ENCODE peak calls at places on chromosomes 13 and 19, in nine cellular contexts. I is activated T-cell treated with anti-CD3 and anti-CD28 coated beads, Interleukin-2, amount 50 U/mL, for 1 hour; T is H9; Z is mesenchymal stem cell; V is progenitor cell of endocrine pancreas; M is aorta; W is lower lobe of right lung; E is stimulated activated CD8-positive, alpha-beta memory T cell treated with anti-CD3 and anti-CD28 coated beads, Interleukin-7, amount 100 ng/mL, for 1 hour; C is T-helper 17 cell. J is an unnamed sample.

GRCh38 chr13:51780099-51780498 is 23.9 kb downstream of the DHRS12 start:
- DNase-seq in I (no peak), E (no peak), V (no peak), C (no peak), Z (no peak), T (no peak), M (no peak), W (no peak), J (no peak)

GRCh38 chr19:9673912-9674668 is 810 bp downstream of the ZNF562 start:
- DNase-seq in T (no peak), C (no peak), V (no peak), I (peak), Z (peak), W (no peak), M (no peak), E (no peak), J (no peak)

GRCh38 chr13:25806304-25806974 is 245.4 kb downstream of the SHISA2 start:
- DNase-seq in V (no peak), M (no peak), T (no peak), Z (peak), E (no peak), I (no peak), W (no peak), C (no peak), J (no peak)

GRCh38 chr19:48807590-48808308 is 3.1 kb downstream of the BCAT2 start:
- DNase-seq in I (no peak), E (no peak), W (no peak), V (no peak), T (peak), C (no peak), M (peak), Z (no peak), J (peak)

GRCh38 chr13:98544105-98544710 is 32.7 kb downstream of the STK24 start:
- DNase-seq in C (no peak), W (no peak), T (no peak), M (no peak), Z (no peak), I (no peak), V (no peak), E (no peak), J (no peak)

GRCh38 chr13:79485014-79485441 is 4.1 kb downstream of the NDFIP2 start:
- DNase-seq in M (no peak), Z (peak), C (no peak), I (no peak), V (no peak), E (no peak), W (no peak), T (no peak), J (peak)

GRCh38 chr13:50685491-50685890 is 158.0 kb downstream of the DLEU7 start:
- DNase-seq in T (no peak), I (no peak), M (peak), C (no peak), Z (no peak), W (peak), E (no peak), V (no peak), J (peak)

GRCh38 chr19:50820549-50821247 is 2.9 kb downstream of the KLK1 start:
- DNase-seq in M (no peak), Z (no peak), C (no peak), V (no peak), T (peak), E (no peak), W (no peak), I (no peak), J (no peak)

GRCh38 chr13:25860862-25861261 is 191.0 kb downstream of the SHISA2 start:
- DNase-seq in T (no peak), V (no peak), I (no peak), E (no peak), Z (peak), M (no peak), C (no peak), W (no peak), J (no peak)

GRCh38 chr13:42758515-42758914 is 22.9 kb upstream of the FAM216B start:
- DNase-seq in M (no peak), C (no peak), I (no peak), W (no peak), Z (no peak), E (no peak), V (no peak), T (no peak), J (no peak)